ENCODE peak calls at places on chromosomes 6 and 20, in ten cellular contexts. Z is AG08396, C is KBM-7, U is hepatic stellate cell, E is COR-L47, H is GDM1, Q is breast epithelium, I is adrenal gland, B is anterior cingulate cortex, F is NCI-H1105. X is an unnamed sample.

GRCh38 chr6:129936329-129937165 is 75.4 kb upstream of the TMEM244 start:
- DNase-seq in Z (no peak), B (no peak), E (peak), Q (no peak), H (peak), U (no peak), C (peak), I (peak), F (peak), X (peak)

GRCh38 chr20:37333848-37334318 is 12.1 kb upstream of the SRC start:
- DNase-seq in B (no peak), I (peak), Q (no peak), U (no peak), C (no peak), F (no peak), H (no peak), Z (no peak), E (no peak), X (no peak)

GRCh38 chr20:58669287-58670006 is 18.4 kb downstream of the STX16 start:
- DNase-seq in Q (no peak), H (no peak), Z (no peak), F (no peak), U (no peak), B (no peak), I (no peak), C (no peak), E (no peak), X (no peak)

GRCh38 chr6:42418739-42419138 is 33.0 kb downstream of the TRERF1 start:
- DNase-seq in C (no peak), I (peak), U (no peak), Q (no peak), Z (no peak), H (no peak), F (no peak), B (no peak), E (no peak), X (no peak)

GRCh38 chr20:9035129-9035528 is 33.8 kb upstream of the PLCB4 start:
- DNase-seq in U (peak), Z (peak), B (no peak), Q (no peak), H (no peak), I (no peak), C (no peak), E (no peak), F (no peak), X (peak)

GRCh38 chr6:121247386-121247785 is 86.9 kb downstream of the TBC1D32 start:
- DNase-seq in H (no peak), B (no peak), Q (no peak), E (no peak), U (no peak), Z (no peak), C (no peak), F (no peak), I (no peak), X (no peak)

GRCh38 chr20:50399003-50399916 is 110.9 kb upstream of the PTPN1 start:
- DNase-seq in Z (peak), I (peak), E (no peak), F (no peak), B (peak), H (no peak), Q (peak), U (no peak), C (no peak), X (no peak)

GRCh38 chr6:56691201-56691595 is 48.5 kb upstream of the DST start:
- DNase-seq in Q (no peak), U (no peak), B (no peak), I (no peak), E (no peak), Z (no peak), H (no peak), C (no peak), F (no peak), X (no peak)

GRCh38 chr20:19992996-19993908 is 23.9 kb upstream of the NAA20 start:
- DNase-seq in F (no peak), H (no peak), Q (peak), U (peak), Z (peak), E (no peak), I (peak), B (no peak), C (no peak), X (peak)

GRCh38 chr6:75287424-75287823 is 2.8 kb upstream of the TMEM30A start:
- DNase-seq in E (no peak), U (no peak), H (no peak), Z (no peak), F (no peak), C (no peak), Q (no peak), B (no peak), I (no peak), X (no peak)

GRCh38 chr6:43125555-43125954 is 45.5 kb upstream of the SRF start:
- DNase-seq in I (no peak), C (no peak), F (no peak), U (no peak), Q (no peak), Z (no peak), B (no peak), H (no peak), E (no peak), X (no peak)

GRCh38 chr20:22925613-22925983 is 109.5 kb upstream of the SSTR4 start:
- DNase-seq in Q (no peak), I (no peak), H (no peak), C (no peak), E (no peak), F (no peak), U (no peak), B (no peak), Z (no peak), X (no peak)

GRCh38 chr20:23142162-23143050 is 56.3 kb upstream of the CD93 start:
- DNase-seq in Q (no peak), B (no peak), C (no peak), H (peak), E (no peak), F (no peak), U (no peak), Z (no peak), I (no peak), X (no peak)

GRCh38 chr6:147077251-147077650 is 127.0 kb upstream of the STXBP5 start:
- DNase-seq in Q (peak), F (no peak), Z (no peak), C (no peak), E (no peak), B (peak), U (no peak), H (no peak), I (no peak), X (no peak)

GRCh38 chr6:45293306-45293705 is 34.8 kb upstream of the RUNX2 start:
- DNase-seq in E (no peak), U (no peak), Q (no peak), Z (no peak), C (no peak), B (no peak), I (no peak), F (no peak), H (no peak), X (no peak)

GRCh38 chr6:36760685-36761435 is 63.2 kb downstream of the RAB44 start:
- DNase-seq in C (no peak), Q (no peak), Z (no peak), I (no peak), U (no peak), B (peak), H (no peak), E (no peak), F (no peak), X (no peak)

GRCh38 chr6:165844232-165844631 is 181.2 kb upstream of the PDE10A start:
- DNase-seq in I (no peak), Q (no peak), B (no peak), E (no peak), U (no peak), Z (no peak), H (no peak), F (no peak), C (no peak), X (no peak)

X was measured in amniotic stem cell.